ENCODE peak calls at places on chromosomes 6 and 20, in six cellular contexts. A is body of pancreas; D is stomach; E is RWPE1; Z is CD4-positive, alpha-beta memory T cell; U is PC-9. N is an unnamed sample.

GRCh38 chr6:170208171-170208601 is 82.7 kb downstream of the DLL1 start:
- DNase-seq in D (peak), Z (no peak), A (no peak), U (no peak), E (no peak), N (no peak)

GRCh38 chr6:155224618-155225017 is 39.2 kb upstream of the CLDN20 start:
- DNase-seq in D (no peak), A (no peak), Z (no peak), E (no peak), U (no peak), N (no peak)

GRCh38 chr6:90319979-90320667 is 23.5 kb upstream of the BACH2 start:
- DNase-seq in Z (no peak), E (no peak), U (no peak), D (no peak), A (no peak), N (no peak)

GRCh38 chr6:137893726-137894125 is 26.7 kb downstream of the TNFAIP3 start:
- DNase-seq in A (no peak), U (peak), D (no peak), Z (no peak), E (peak), N (no peak)

GRCh38 chr20:1874534-1875168 is 20.6 kb upstream of the SIRPA start:
- DNase-seq in Z (no peak), E (no peak), D (peak), A (no peak), U (no peak), N (peak)

GRCh38 chr6:33490198-33490597 is 35.8 kb downstream of the ZBTB9 start:
- DNase-seq in Z (no peak), U (peak), E (peak), D (no peak), A (no peak), N (no peak)

GRCh38 chr20:57065646-57066045 is 200.8 kb downstream of the BMP7 start:
- DNase-seq in U (no peak), E (no peak), D (no peak), Z (no peak), A (no peak), N (peak)

GRCh38 chr6:73521351-73522254 is 771 bp upstream of the EEF1A1 start:
- DNase-seq in E (peak), Z (no peak), D (no peak), A (no peak), U (peak), N (peak)

GRCh38 chr6:14046476-14047068 is 71.0 kb upstream of the CD83 start:
- DNase-seq in Z (peak), A (peak), U (peak), E (peak), D (peak), N (peak)

GRCh38 chr6:144712541-144712940 is 427.4 kb downstream of the UTRN start:
- DNase-seq in D (no peak), A (no peak), Z (no peak), E (no peak), U (no peak), N (peak)

GRCh38 chr6:154448448-154449096 is 61.9 kb downstream of the CNKSR3 start:
- DNase-seq in Z (no peak), A (no peak), U (no peak), E (no peak), D (no peak), N (peak)

GRCh38 chr20:44941292-44941691 is 18.9 kb downstream of the TOMM34 start:
- DNase-seq in U (no peak), D (no peak), E (no peak), A (no peak), Z (no peak), N (no peak)

GRCh38 chr20:57810511-57811372 is 100.9 kb upstream of the PMEPA1 start:
- DNase-seq in Z (no peak), E (peak), U (peak), D (no peak), A (no peak), N (peak)

GRCh38 chr20:33551778-33552177 is 61.9 kb downstream of the CBFA2T2 start:
- DNase-seq in Z (no peak), A (no peak), U (no peak), E (no peak), D (no peak), N (peak)

GRCh38 chr6:1496836-1497592 is 107.6 kb downstream of the FOXF2 start:
- DNase-seq in A (no peak), D (no peak), Z (no peak), E (no peak), U (no peak), N (no peak)

GRCh38 chr6:158040804-158041347 is 59.2 kb downstream of the SYNJ2 start:
- DNase-seq in E (no peak), U (no peak), D (no peak), A (no peak), Z (no peak), N (peak)

GRCh38 chr20:37378785-37379598 is 33.1 kb downstream of the SRC start:
- DNase-seq in A (no peak), Z (no peak), E (peak), U (no peak), D (peak), N (no peak)

GRCh38 chr20:37378420-37378784 is 32.5 kb downstream of the SRC start:
- DNase-seq in A (no peak), U (no peak), Z (no peak), E (no peak), D (no peak), N (no peak)

GRCh38 chr20:37381621-37382538 is 35.9 kb downstream of the SRC start:
- DNase-seq in E (no peak), Z (no peak), U (no peak), D (no peak), A (no peak), N (no peak)

GRCh38 chr20:37380864-37381579 is 35.1 kb downstream of the SRC start:
- DNase-seq in A (no peak), U (no peak), E (no peak), Z (no peak), D (no peak), N (no peak)

DNA sequence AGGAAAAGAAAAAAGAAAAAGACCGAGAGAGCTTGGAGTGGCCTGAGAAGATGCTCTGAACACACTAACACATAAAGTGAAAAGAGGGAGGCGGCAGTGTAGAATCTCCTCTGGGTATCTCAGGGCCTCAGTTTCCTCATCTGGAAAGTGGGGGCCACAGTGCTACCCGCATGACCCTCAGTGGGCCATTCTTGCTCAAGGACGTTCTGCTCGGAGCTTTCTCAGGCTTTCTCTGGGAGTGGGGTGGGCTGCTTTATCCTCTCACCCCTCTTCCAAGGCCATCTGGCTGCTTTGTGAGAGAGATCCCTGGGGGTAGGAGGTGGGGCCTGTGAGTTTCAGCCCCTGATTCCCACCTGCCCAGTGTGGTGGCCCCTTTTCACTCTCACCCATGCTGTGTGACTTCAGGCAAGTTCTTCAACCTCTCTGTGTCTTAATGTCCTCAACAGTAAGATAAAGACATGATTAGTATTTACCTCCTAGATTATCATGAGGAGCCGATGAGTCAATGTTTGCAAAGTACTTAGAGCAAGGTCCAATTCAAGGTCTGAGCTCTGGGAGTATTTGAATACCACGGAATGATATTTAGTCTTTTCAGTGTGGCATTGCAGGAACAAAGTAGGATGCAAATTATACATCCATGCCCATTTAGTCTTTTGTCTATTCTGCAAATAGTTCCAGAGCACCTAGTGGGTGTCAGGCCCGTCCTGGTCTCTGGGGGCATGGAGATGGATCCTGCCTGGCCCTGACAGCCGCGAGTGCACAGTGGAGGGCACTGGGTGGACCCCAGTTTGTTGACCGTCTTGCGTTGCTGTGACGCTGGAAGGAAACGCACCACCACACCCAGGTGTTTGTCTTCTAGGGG is 34.3 kb downstream of the SRC start:
- DNase-seq in D (no peak), E (no peak), Z (no peak), A (no peak), U (peak), N (no peak)
- H3K27ac ChIP-seq in D (peak), E (peak), Z (no peak), A (no peak), U (peak), N (no peak)

GRCh38 chr6:167235421-167236238 is 55.5 kb upstream of the UNC93A start:
- DNase-seq in U (no peak), D (no peak), E (no peak), A (no peak), Z (no peak), N (no peak)
- H3K27ac ChIP-seq in U (no peak), D (no peak), E (no peak), A (no peak), Z (no peak), N (no peak)

DNA sequence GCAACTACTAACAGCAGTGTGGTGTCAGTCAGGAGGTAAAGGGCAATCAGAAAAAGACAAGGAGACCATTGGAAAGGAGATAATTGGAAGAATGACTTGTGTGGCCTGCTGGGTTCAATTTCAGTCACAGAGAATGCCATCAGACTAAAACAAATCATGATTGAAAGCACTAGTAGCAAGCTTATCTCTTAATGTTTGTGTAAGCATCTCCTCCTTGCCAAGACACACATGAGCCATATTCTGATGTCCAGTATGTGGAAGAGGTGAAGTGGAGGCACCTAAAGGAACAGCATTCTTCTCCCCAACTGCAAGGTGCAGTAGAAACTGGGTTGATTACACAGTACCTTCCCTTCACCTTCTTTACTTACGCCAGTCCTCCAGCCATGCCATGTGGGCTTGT is 287.5 kb downstream of the ZFAND3 start:
- DNase-seq in A (no peak), U (no peak), D (no peak), Z (no peak), E (no peak), N (no peak)
- H3K27ac ChIP-seq in A (no peak), U (no peak), D (no peak), Z (no peak), E (no peak), N (no peak)

DNA sequence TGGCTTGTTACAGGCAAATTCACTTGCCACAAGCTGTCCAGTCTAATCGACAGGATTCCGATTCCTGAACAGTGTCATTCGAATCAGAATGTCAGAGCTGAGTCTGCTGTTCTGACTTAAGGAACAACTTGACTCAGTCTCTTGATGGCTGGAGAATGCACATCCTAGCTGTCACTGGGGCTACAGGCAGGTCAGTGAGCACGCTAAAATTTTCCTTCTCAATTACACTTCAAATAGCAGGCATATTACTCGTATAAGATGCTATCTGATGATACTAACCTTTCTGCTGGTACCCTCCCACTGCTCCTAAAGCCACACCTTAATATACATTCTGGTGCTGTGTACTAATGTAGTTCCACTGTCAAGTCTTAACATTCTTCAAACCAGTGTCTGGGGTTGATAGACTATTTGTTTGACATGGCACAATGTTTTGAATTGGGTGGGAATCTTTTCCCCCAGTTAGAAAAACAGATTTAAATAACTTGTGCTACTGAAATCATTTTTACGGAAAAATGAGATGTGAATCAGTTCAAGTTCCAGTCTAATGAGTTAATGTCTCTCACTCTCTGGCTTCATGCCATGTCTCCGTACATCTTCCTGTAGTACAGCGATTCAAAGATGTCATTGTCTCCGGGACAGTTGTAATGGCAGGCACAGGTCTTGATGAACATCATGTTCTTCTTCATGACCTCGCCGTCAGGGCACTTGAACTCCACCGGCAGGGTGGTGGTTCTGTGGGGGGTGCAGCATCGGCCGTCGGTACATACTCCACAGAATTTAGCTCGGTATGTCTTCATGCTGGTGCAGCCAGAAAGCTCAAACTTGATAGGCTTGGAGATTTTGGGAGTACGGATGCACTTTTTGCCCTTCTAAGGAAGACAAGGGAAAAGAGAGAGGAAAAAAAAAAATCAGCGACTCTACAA is 2.2 kb downstream of the CCN2 start:
- DNase-seq in U (peak), A (peak), Z (no peak), E (no peak), D (no peak), N (peak)
- H3K27ac ChIP-seq in U (no peak), A (peak), Z (no peak), E (no peak), D (peak), N (peak)

GRCh38 chr6:27136978-27137814 is 110.3 kb upstream of the PRSS16 start:
- DNase-seq in E (no peak), Z (no peak), D (no peak), A (no peak), U (no peak), N (no peak)

GRCh38 chr6:27141013-27141412 is 106.5 kb upstream of the PRSS16 start:
- DNase-seq in D (no peak), U (no peak), E (no peak), Z (no peak), A (no peak), N (no peak)

GRCh38 chr6:27139753-27140522 is 107.6 kb upstream of the PRSS16 start:
- DNase-seq in A (no peak), U (no peak), D (no peak), E (no peak), Z (no peak), N (peak)

GRCh38 chr6:27138398-27138797 is 109.1 kb upstream of the PRSS16 start:
- DNase-seq in U (no peak), A (no peak), Z (no peak), E (no peak), D (no peak), N (no peak)

DNA sequence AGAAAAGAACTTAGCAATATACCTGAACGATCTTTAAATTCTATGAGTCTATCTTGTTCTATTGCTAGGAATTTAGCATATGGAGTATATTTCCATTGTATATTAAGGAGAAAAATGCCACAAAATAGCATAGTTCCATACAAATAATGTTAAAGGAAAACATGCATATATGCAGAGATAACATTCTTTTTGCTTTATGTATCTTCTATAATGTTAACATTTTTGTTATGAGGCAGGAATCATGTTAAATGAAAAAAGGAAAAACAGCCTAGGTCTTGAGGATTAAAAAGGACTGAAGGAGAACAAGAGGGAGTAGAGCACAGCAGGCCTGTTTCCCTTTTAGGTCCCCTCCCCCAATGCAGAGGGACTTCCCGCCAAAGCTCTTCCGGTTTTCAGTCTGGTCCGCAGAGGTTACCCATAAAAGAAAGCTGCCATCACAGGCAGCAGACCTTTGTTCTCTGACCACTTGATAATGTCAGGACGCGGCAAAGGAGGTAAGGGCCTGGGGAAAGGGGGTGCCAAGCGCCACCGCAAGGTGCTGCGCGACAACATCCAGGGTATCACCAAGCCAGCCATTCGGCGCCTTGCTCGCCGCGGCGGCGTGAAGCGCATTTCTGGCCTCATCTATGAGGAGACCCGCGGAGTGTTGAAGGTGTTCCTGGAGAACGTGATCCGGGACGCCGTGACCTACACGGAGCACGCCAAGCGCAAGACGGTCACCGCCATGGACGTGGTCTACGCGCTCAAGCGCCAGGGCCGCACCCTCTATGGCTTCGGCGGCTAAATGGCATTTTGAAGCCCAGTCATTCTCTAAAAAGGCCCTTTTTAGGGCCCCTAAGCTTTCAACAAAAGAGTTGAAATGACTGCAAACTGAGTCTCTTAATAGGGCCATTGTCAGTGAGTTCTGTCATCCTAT is 108.4 kb upstream of the PRSS16 start:
- DNase-seq in Z (peak), E (no peak), U (peak), A (no peak), D (peak), N (peak)
- H3K27ac ChIP-seq in Z (peak), E (peak), U (peak), A (peak), D (peak), N (peak)

DNA sequence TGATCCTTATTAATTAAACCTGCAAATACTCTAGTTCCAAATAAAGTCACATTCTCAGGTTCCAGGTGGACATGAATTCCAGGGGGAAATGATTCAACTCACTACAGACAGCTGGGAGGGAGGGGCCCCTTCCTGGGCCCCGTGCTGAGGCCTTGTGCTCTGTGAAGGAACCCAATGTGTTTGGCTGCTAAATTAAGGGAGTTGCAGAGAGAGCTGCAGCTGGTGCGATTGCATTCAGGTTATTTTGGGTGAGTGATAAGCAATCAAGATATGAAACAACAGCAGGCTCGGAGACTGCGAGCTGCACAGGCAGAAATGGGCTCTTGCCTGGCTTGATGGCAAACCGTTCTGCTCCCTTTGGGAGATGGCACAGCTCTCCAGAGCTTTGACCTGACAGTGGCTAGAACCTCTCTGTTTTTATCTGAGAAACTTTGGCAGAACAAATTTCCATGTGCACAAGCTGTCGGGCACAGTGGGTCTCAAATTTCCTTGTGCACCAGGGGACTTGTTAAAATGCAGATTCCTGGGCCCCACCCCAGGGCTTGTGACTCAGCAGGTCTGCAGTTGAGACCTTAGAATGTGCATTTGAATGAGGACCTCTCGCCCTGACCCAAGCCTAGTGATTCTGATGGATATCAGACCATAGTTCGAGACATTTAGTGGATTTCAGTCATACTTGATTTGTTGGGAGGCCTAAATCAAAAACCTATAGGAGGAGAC is 9.8 kb downstream of the MAPK13 start:
- DNase-seq in E (no peak), D (no peak), Z (no peak), A (no peak), U (no peak), N (no peak)
- H3K27ac ChIP-seq in E (no peak), D (no peak), Z (no peak), A (no peak), U (no peak), N (no peak)

GRCh38 chr20:60729119-60729900 is 522.8 kb upstream of the CDH4 start:
- DNase-seq in D (no peak), U (no peak), A (no peak), E (no peak), Z (no peak), N (no peak)

GRCh38 chr20:60725311-60725906 is 526.7 kb upstream of the CDH4 start:
- DNase-seq in D (no peak), U (no peak), E (no peak), A (no peak), Z (no peak), N (no peak)

GRCh38 chr20:60728705-60729104 is 523.4 kb upstream of the CDH4 start:
- DNase-seq in A (no peak), D (no peak), E (no peak), U (no peak), Z (no peak), N (no peak)

GRCh38 chr20:60727425-60727824 is 524.6 kb upstream of the CDH4 start:
- DNase-seq in A (no peak), E (no peak), U (no peak), D (no peak), Z (no peak), N (no peak)
- H3K27ac ChIP-seq in A (no peak), E (no peak), U (no peak), D (no peak), Z (no peak), N (no peak)

N was measured in fibroblast of lung.